ENCODE peak calls at places on chromosomes 16 and 17, in five cellular contexts. Z, V, Y, B and W are unnamed samples.

GRCh38 chr16:56939801-56940200 is 7.9 kb downstream of the HERPUD1 start:
- DNase-seq in Y (no peak), V (no peak), Z (no peak), B (no peak), W (peak)

GRCh38 chr17:80855968-80856862 is 135.4 kb upstream of the CHMP6 start:
- DNase-seq in V (peak), Y (peak), B (peak), Z (peak), W (no peak)

GRCh38 chr16:17205279-17206139 is 265.3 kb downstream of the XYLT1 start:
- DNase-seq in Y (no peak), V (no peak), B (peak), Z (no peak), W (no peak)

GRCh38 chr17:58741121-58741625 is 14.5 kb upstream of the PPM1E start:
- DNase-seq in Y (peak), Z (no peak), B (peak), V (no peak), W (no peak)

GRCh38 chr16:70691223-70692129 is 5.6 kb upstream of the MTSS2 start:
- DNase-seq in B (peak), Y (no peak), Z (peak), V (no peak), W (no peak)

GRCh38 chr16:19344980-19345379 is 59.4 kb downstream of the CLEC19A start:
- DNase-seq in Y (no peak), B (no peak), V (no peak), Z (no peak), W (no peak)

GRCh38 chr16:88905563-88905962 is 39.1 kb upstream of the PABPN1L start:
- DNase-seq in Z (no peak), B (no peak), Y (no peak), V (no peak), W (peak)

GRCh38 chr17:19768046-19768782 is 20.1 kb upstream of the ALDH3A1 start:
- DNase-seq in B (no peak), V (no peak), Y (no peak), Z (no peak), W (no peak)

GRCh38 chr17:8080208-8080798 is 7.2 kb downstream of the ALOX12B start:
- DNase-seq in Y (no peak), V (no peak), Z (no peak), B (no peak), W (no peak)

GRCh38 chr17:27520571-27521185 is 64.4 kb downstream of the KSR1 start:
- DNase-seq in V (no peak), B (no peak), Z (no peak), Y (no peak), W (no peak)

GRCh38 chr16:77675464-77676324 is 46.6 kb upstream of the NUDT7 start:
- DNase-seq in B (peak), Y (peak), V (peak), Z (no peak), W (peak)

GRCh38 chr16:4613636-4614570 is 785 bp downstream of the UBALD1 start:
- DNase-seq in Z (peak), V (no peak), Y (peak), B (peak), W (no peak)

GRCh38 chr16:77219437-77219836 is 20.2 kb downstream of the SYCE1L start:
- DNase-seq in Y (no peak), B (no peak), Z (no peak), V (no peak), W (no peak)

GRCh38 chr16:84907575-84907974 is 87.8 kb downstream of the CRISPLD2 start:
- DNase-seq in Z (no peak), V (no peak), Y (no peak), B (peak), W (no peak)

GRCh38 chr17:3002538-3003301 is 60.7 kb downstream of the OR1D5 start:
- DNase-seq in B (no peak), Z (peak), V (no peak), Y (no peak), W (peak)
- H3K4me3 ChIP-seq in B (no peak), Z (no peak), V (no peak), Y (no peak), W (no peak)

DNA sequence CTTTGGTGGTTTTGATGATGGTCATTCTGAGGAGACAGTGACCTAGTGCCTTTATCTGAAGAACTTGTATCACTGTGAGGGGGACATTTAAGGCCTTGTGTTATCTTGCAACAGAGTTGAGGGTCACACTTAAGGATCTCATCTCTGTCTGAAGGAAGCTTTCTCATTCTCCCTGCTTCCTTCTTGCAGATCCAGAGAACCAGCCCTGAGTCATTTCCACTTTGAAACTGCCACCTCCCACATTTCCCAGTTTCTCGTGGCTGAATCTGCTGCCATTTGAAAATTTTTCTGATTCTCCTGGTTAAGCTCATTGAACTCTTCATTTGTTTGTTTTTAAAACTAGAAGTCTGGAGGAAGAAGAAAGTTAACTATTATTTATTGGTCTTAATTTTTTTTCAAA is 190.2 kb upstream of the CDH11 start:
- DNase-seq in Y (no peak), Z (no peak), V (no peak), B (peak), W (no peak)
- H3K4me3 ChIP-seq in Y (no peak), Z (no peak), V (no peak), B (no peak), W (no peak)

DNA sequence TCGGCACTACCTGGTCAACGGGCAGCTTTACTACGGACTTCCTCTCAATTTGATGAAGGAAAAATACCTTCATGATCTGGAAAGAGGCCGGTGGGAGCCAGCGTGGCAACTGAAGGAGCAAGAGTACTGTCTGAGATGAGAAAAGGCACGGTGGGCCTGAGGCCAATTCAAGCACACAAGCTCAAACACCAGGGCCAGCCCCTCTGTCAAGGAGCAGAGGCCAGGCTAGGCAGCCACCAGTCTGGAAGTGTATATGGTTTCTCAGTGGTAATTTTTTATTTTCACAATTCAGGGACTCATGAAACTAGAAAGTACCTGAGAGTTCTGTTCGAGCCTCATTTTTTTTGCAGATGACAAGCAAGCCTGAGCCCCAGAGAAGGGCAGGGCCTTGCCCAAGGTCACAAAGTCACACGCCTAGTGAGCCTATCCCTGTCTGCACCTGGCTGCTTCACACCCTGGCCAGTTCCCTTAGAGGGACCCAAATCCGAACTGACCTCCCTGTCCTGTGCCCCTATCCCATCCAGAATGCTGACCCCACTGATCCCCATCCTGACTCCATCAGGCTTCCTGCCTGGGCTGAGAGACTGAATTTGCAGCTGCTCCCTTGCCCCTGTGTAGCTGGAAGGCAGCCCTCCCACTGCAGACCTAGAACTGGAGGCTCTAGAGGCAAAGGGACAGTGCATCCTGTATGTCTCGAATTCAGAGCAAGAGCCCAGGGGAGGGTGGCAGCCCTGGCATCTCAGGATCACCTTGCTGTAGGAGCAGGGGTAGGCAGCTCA is 4.8 kb upstream of the TBX2 start:
- DNase-seq in Y (no peak), V (no peak), Z (no peak), B (peak), W (no peak)
- H3K4me3 ChIP-seq in Y (no peak), V (no peak), Z (no peak), B (peak), W (no peak)

DNA sequence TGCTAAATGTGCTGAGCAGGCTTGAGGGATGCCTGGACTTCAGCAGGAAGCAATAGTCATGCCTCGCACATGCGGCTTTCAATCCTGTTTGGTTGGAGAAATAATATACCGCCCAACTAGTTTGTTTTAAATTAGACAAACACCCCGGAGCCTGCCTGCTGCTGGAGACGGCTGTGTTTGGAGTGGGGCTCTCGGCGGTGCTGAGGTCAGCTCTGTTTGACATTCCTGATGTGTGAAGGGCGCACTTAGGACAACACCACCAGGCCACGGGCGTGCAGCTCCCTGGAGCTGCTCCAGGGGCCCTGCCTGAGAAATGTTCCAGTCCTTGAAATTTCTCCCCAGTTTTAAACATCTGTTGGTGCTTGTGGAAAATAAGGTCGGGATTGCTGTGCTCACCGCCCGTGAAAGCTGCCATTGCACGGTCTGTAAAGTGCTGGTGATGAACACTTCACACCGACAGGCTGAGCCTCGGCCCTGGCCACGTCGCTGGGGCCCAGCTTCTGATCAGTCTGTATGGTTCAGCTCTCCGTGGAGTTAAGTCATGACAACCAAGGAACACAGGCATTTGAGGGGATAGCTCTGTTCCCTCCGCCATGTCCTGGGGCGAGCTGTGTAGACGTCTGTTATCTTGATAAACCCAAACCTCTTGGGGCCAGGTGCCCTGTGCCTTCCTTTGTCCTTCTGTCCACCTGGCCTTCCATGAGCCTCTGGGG is 110.4 kb downstream of the METRNL start:
- DNase-seq in B (peak), V (no peak), Z (peak), Y (no peak), W (no peak)
- H3K4me3 ChIP-seq in B (no peak), V (no peak), Z (no peak), Y (no peak), W (no peak)

DNA sequence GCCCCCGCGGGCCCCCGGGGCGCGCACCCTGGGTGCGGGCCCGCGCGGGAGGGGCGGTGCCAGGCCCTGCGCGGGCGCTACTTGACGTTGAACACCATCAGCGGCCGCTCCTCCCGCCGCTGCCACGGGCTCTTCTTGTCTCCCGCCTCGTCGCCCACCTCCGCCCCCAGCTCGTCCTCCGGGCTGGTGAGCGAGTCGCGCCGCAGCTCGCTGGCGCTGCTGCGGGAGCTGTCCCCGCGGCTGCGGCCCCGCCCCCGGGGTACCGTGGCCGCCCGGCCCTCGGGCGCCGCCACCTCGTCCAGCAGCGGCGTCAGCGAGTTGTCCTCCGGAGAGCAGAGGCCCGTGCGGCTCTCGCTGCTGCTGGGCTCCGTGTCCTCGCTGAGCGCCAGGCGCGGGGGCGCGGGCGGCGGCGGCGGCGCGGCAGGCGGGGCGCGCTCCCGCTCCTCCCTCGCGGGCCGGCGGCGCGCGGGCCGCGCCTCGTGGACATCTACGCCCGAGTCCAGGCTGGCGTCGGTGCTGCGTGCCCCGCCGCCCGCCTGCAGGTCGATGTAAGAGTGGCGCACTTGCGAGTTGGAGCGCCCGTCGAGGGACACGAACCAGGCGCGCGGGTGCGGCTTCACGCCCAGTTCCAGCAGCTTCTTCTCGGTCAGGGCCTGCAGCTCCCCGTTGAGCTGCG is 8.7 kb downstream of the GRN start:
- DNase-seq in Z (no peak), V (no peak), Y (no peak), B (no peak), W (no peak)
- H3K4me3 ChIP-seq in Z (no peak), V (peak), Y (peak), B (no peak), W (no peak)